ENCODE peak calls at places on chromosomes 3 and 15, in five cellular contexts. F, I, K, P and E are unnamed samples.

GRCh38 chr15:99016680-99017321 is 9.2 kb upstream of the PGPEP1L start:
- DNase-seq in I (no peak), P (peak), F (no peak), K (peak), E (peak)

GRCh38 chr3:163863146-163863545 is 1215.2 kb downstream of the SI start:
- DNase-seq in P (no peak), I (no peak), K (no peak), F (no peak), E (no peak)

GRCh38 chr15:74995779-74996765 is 709 bp downstream of the SCAMP5 start:
- DNase-seq in P (no peak), F (peak), I (no peak), K (no peak), E (no peak)

GRCh38 chr3:184336484-184337230 is 743 bp upstream of the FAM131A start:
- DNase-seq in K (no peak), I (no peak), P (peak), F (peak), E (no peak)

GRCh38 chr3:173275740-173276139 is 121.8 kb upstream of the NLGN1 start:
- DNase-seq in F (no peak), P (no peak), I (peak), K (no peak), E (no peak)

GRCh38 chr15:67746022-67746421 is 79.3 kb upstream of the SKOR1 start:
- DNase-seq in K (no peak), F (no peak), P (no peak), I (no peak), E (peak)

GRCh38 chr3:7713724-7714123 is 787.9 kb upstream of the LMCD1 start:
- DNase-seq in I (no peak), K (peak), P (no peak), F (no peak), E (no peak)

GRCh38 chr3:184506579-184506978 is 55.0 kb upstream of the EPHB3 start:
- DNase-seq in P (peak), F (no peak), I (no peak), K (peak), E (peak)

GRCh38 chr3:172520332-172520831 is 2.8 kb downstream of the TNFSF10 start:
- DNase-seq in F (no peak), I (no peak), K (no peak), P (peak), E (peak)

GRCh38 chr3:160739079-160739478 is 17.0 kb upstream of the PPM1L start:
- DNase-seq in F (no peak), P (no peak), K (no peak), I (no peak), E (no peak)

GRCh38 chr3:105170423-105170822 is 196.3 kb upstream of the ALCAM start:
- DNase-seq in P (no peak), F (no peak), I (no peak), K (no peak), E (no peak)

GRCh38 chr3:105177558-105177957 is 189.2 kb upstream of the ALCAM start:
- DNase-seq in F (no peak), K (no peak), I (no peak), P (no peak), E (peak)

GRCh38 chr3:105173972-105174371 is 192.7 kb upstream of the ALCAM start:
- DNase-seq in P (peak), I (no peak), F (no peak), K (no peak), E (no peak)
- H3K4me3 ChIP-seq in P (no peak), I (no peak), F (no peak), K (no peak), E (no peak)

DNA sequence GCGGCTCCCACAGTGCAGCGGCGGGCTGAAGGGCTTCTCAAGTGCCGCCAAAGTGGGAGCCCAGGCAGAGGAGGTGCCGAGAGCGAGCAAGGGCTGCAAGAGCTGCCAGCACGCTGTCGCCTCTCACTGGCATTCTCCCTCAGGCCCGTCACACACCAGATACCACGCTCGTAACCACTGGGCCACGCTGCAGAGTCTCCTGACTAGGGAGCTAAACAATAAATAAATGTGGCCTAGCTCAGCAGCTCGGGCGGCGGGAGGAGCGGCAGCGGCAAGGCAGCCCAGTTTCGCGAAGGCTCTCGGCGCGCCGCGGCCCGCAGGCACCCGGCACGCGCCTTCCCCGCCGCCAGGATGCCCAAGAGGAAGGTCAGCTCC is 55.9 kb upstream of the FAM174B start:
- DNase-seq in P (no peak), F (no peak), I (no peak), K (no peak), E (no peak)
- TF ChIP-seq CTCF in P (no peak), F (no peak), I (no peak), K (no peak), E (no peak)

GRCh38 chr3:64355473-64355872 is 130.2 kb upstream of the PRICKLE2 start:
- DNase-seq in F (no peak), K (peak), I (no peak), P (peak), E (no peak)
- H3K4me3 ChIP-seq in F (no peak), K (peak), I (no peak), P (no peak), E (no peak)

GRCh38 chr3:66404903-66405700 is 95.7 kb downstream of the LRIG1 start:
- DNase-seq in K (no peak), P (peak), F (no peak), I (no peak), E (no peak)

GRCh38 chr3:66401578-66402382 is 99.0 kb downstream of the LRIG1 start:
- DNase-seq in F (no peak), P (no peak), K (no peak), I (no peak), E (no peak)

GRCh38 chr3:66404246-66404645 is 96.6 kb downstream of the LRIG1 start:
- DNase-seq in K (no peak), I (no peak), P (no peak), F (no peak), E (no peak)

GRCh38 chr3:66402596-66403267 is 98.1 kb downstream of the LRIG1 start:
- DNase-seq in P (peak), I (no peak), F (no peak), K (no peak), E (no peak)

DNA sequence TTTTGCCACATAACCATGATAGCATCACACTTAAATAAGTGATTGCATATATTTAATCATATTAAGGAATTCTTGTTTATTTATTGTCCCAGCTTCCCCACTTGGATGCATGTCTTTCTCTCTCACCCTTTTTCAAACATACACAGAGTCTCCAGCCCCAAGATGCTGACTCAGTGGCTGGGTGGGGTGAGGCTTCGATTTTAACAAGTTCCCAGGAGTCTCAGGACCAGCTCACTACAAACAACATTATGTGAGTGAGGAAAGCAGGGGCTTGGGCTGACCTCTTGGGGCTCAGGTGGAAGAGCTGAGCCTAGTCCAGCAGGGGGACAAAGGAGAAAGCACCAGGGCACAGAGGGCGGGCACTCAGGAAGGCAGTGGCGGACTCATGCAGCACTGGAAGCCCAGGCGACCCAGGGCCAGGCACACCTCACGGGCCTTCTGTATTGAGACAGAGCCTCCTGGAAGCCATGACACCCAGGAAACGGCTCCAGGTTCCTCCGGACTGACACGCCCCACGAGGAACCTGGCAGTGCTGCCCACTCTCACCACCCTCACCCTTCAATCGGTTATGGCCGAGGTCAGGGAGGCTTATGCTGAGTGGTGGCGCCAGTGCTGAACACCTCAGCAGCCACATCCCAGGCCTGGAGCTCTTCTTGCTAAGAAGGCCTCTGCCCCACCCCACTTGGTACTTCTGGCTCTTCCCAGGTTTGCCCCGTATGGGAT is 97.4 kb downstream of the LRIG1 start:
- DNase-seq in K (no peak), I (no peak), P (peak), F (no peak), E (no peak)
- TF ChIP-seq CTCF in K (no peak), I (no peak), P (no peak), F (no peak), E (no peak)

GRCh38 chr3:9917820-9918219 is 922 bp downstream of the IL17RC start:
- DNase-seq in I (no peak), K (no peak), P (no peak), F (no peak), E (no peak)
- H3K4me3 ChIP-seq in I (no peak), K (peak), P (no peak), F (peak), E (no peak)

GRCh38 chr3:46671541-46672348 is 21.7 kb downstream of the ALS2CL start:
- DNase-seq in I (no peak), F (no peak), K (no peak), P (no peak), E (no peak)
- TF ChIP-seq CTCF in I (no peak), F (no peak), K (no peak), P (no peak), E (no peak)